ENCODE peak calls at places on chromosomes 16 and 17, in six cellular contexts. One of them, this sample, is unnamed. For H3K4me1, the result is how much of the 10 kb centered on the place peaks cover.

GRCh38 chr16:2156025-2156848 is 655 bp downstream of the TRAF7 start:
- DNase-seq in neuronal stem cell: no peak
- DNase-seq in ascending aorta: no peak
- DNase-seq in colonic mucosa: peak
- DNase-seq in ovary: peak
- DNase-seq in fibroblast of lung: peak
- DNase-seq in this sample: peak

GRCh38 chr17:62090021-62090824 is 25.1 kb upstream of the MED13 start:
- DNase-seq in neuronal stem cell: no peak
- DNase-seq in ascending aorta: no peak
- DNase-seq in colonic mucosa: no peak
- DNase-seq in ovary: no peak
- DNase-seq in fibroblast of lung: no peak
- DNase-seq in this sample: no peak

GRCh38 chr16:35744716-35745115 is 2285.3 kb downstream of the TP53TG3F start:
- DNase-seq in neuronal stem cell: no peak
- DNase-seq in ascending aorta: no peak
- DNase-seq in colonic mucosa: no peak
- DNase-seq in ovary: no peak
- DNase-seq in fibroblast of lung: no peak
- DNase-seq in this sample: no peak

GRCh38 chr17:74641949-74642298 is 18.4 kb upstream of the CD300E start:
- DNase-seq in neuronal stem cell: no peak
- DNase-seq in ascending aorta: no peak
- DNase-seq in colonic mucosa: no peak
- DNase-seq in ovary: no peak
- DNase-seq in fibroblast of lung: no peak
- DNase-seq in this sample: no peak

GRCh38 chr16:70789231-70789926 is 11.6 kb downstream of the VAC14 start:
- DNase-seq in neuronal stem cell: no peak
- DNase-seq in ascending aorta: no peak
- DNase-seq in colonic mucosa: peak
- DNase-seq in ovary: peak
- DNase-seq in fibroblast of lung: peak
- DNase-seq in this sample: peak

GRCh38 chr17:45046536-45047125 is 4.8 kb downstream of the DCAKD start:
- DNase-seq in neuronal stem cell: no peak
- DNase-seq in ascending aorta: no peak
- DNase-seq in colonic mucosa: no peak
- DNase-seq in ovary: no peak
- DNase-seq in fibroblast of lung: no peak
- DNase-seq in this sample: no peak

GRCh38 chr17:32341141-32341856 is 674 bp downstream of the C17orf75 start:
- DNase-seq in neuronal stem cell: no peak
- DNase-seq in ascending aorta: no peak
- DNase-seq in colonic mucosa: peak
- DNase-seq in ovary: no peak
- DNase-seq in fibroblast of lung: peak
- DNase-seq in this sample: no peak

GRCh38 chr17:18141210-18141803 is 32.8 kb downstream of the MYO15A start:
- DNase-seq in neuronal stem cell: peak
- DNase-seq in ascending aorta: no peak
- DNase-seq in colonic mucosa: peak
- DNase-seq in ovary: no peak
- DNase-seq in fibroblast of lung: peak
- DNase-seq in this sample: peak

GRCh38 chr16:1194665-1195392 is 30.2 kb downstream of the TPSG1 start:
- DNase-seq in neuronal stem cell: no peak
- DNase-seq in ascending aorta: no peak
- DNase-seq in colonic mucosa: peak
- DNase-seq in ovary: no peak
- DNase-seq in fibroblast of lung: no peak
- DNase-seq in this sample: peak

GRCh38 chr16:11848842-11849241 is 2.5 kb downstream of the RSL1D1 start:
- DNase-seq in neuronal stem cell: no peak
- DNase-seq in ascending aorta: no peak
- DNase-seq in colonic mucosa: no peak
- DNase-seq in ovary: no peak
- DNase-seq in fibroblast of lung: peak
- DNase-seq in this sample: peak
- H3K4me1 ChIP-seq in neuronal stem cell: under half
- H3K4me1 ChIP-seq in ascending aorta: under half
- H3K4me1 ChIP-seq in colonic mucosa: under half
- H3K4me1 ChIP-seq in ovary: under half
- H3K4me1 ChIP-seq in fibroblast of lung: under half
- H3K4me1 ChIP-seq in this sample: under half

GRCh38 chr17:50060951-50061712 is 5.2 kb downstream of the ITGA3 start:
- DNase-seq in neuronal stem cell: no peak
- DNase-seq in ascending aorta: peak
- DNase-seq in colonic mucosa: peak
- DNase-seq in ovary: peak
- DNase-seq in fibroblast of lung: peak
- DNase-seq in this sample: peak
- H3K4me3 ChIP-seq in neuronal stem cell: no peak
- H3K4me3 ChIP-seq in ascending aorta: peak
- H3K4me3 ChIP-seq in colonic mucosa: no peak
- H3K4me3 ChIP-seq in ovary: no peak
- H3K4me3 ChIP-seq in fibroblast of lung: no peak
- H3K4me3 ChIP-seq in this sample: no peak

GRCh38 chr17:4354862-4355514 is 11.5 kb downstream of the UBE2G1 start:
- DNase-seq in neuronal stem cell: no peak
- DNase-seq in ascending aorta: no peak
- DNase-seq in colonic mucosa: no peak
- DNase-seq in ovary: no peak
- DNase-seq in fibroblast of lung: no peak
- DNase-seq in this sample: no peak

GRCh38 chr17:4357030-4357635 is 9.3 kb downstream of the UBE2G1 start:
- DNase-seq in neuronal stem cell: no peak
- DNase-seq in ascending aorta: no peak
- DNase-seq in colonic mucosa: no peak
- DNase-seq in ovary: no peak
- DNase-seq in fibroblast of lung: no peak
- DNase-seq in this sample: no peak

GRCh38 chr17:4358154-4358553 is 8.3 kb downstream of the UBE2G1 start:
- DNase-seq in neuronal stem cell: no peak
- DNase-seq in ascending aorta: no peak
- DNase-seq in colonic mucosa: no peak
- DNase-seq in ovary: no peak
- DNase-seq in fibroblast of lung: no peak
- DNase-seq in this sample: no peak

GRCh38 chr17:4362141-4362540 is 4.3 kb downstream of the UBE2G1 start:
- DNase-seq in neuronal stem cell: no peak
- DNase-seq in ascending aorta: no peak
- DNase-seq in colonic mucosa: no peak
- DNase-seq in ovary: no peak
- DNase-seq in fibroblast of lung: peak
- DNase-seq in this sample: peak

DNA sequence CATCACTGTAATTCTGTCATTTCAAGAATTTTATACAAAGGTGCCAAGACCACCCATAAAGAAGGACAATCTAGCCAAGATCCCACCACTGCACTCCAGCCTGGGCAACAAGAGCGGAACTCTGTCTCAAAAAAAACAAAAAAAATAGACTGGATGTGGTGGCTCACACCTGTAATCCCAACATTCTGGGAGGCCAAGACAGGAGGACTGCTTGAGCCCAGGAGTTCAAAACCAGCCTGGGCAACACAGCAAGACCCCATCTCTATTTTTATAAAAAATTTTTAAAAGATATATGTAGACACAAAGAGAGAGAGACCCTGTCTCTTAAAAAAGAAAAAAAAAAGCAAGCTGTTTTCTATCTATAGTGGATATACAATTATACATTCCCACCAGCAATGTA is 8.8 kb downstream of the UBE2G1 start:
- DNase-seq in neuronal stem cell: no peak
- DNase-seq in ascending aorta: no peak
- DNase-seq in colonic mucosa: no peak
- DNase-seq in ovary: no peak
- DNase-seq in fibroblast of lung: no peak
- DNase-seq in this sample: no peak
- H3K4me1 ChIP-seq in neuronal stem cell: under half
- H3K4me1 ChIP-seq in ascending aorta: under half
- H3K4me1 ChIP-seq in colonic mucosa: under half
- H3K4me1 ChIP-seq in ovary: under half
- H3K4me1 ChIP-seq in fibroblast of lung: under half
- H3K4me1 ChIP-seq in this sample: under half

DNA sequence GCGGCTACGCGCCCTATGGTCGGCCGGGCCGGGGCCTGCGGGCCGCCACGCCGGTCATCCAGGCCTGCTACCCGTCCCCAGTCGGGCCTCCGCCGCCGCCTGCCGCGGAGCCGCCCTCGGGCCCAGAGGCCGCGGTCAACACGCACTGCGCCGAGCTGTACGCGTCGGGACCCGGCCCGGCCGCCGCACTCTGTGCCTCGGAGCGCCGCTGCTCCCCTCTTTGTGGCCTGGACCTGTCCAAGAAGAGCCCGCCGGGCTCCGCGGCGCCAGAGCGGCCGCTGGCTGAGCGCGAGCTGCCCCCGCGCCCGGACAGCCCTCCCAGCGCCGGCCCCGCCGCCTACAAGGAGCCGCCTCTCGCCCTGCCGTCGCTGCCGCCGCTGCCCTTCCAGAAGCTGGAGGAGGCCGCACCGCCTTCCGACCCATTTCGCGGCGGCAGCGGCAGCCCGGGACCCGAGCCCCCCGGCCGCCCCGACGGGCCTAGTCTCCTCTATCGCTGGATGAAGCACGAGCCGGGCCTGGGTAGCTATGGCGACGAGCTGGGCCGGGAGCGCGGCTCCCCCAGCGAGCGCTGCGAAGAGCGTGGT is 2.3 kb downstream of the HIC1 start:
- DNase-seq in neuronal stem cell: no peak
- DNase-seq in ascending aorta: no peak
- DNase-seq in colonic mucosa: no peak
- DNase-seq in ovary: peak
- DNase-seq in fibroblast of lung: peak
- DNase-seq in this sample: peak
- H3K4me3 ChIP-seq in neuronal stem cell: peak
- H3K4me3 ChIP-seq in ascending aorta: peak
- H3K4me3 ChIP-seq in colonic mucosa: peak
- H3K4me3 ChIP-seq in ovary: peak
- H3K4me3 ChIP-seq in fibroblast of lung: peak
- H3K4me3 ChIP-seq in this sample: no peak

GRCh38 chr17:42669705-42670198 is 7.0 kb downstream of the PLEKHH3 start:
- DNase-seq in neuronal stem cell: no peak
- DNase-seq in ascending aorta: no peak
- DNase-seq in colonic mucosa: no peak
- DNase-seq in ovary: peak
- DNase-seq in fibroblast of lung: no peak
- DNase-seq in this sample: no peak
- H3K4me1 ChIP-seq in neuronal stem cell: under half
- H3K4me1 ChIP-seq in ascending aorta: under half
- H3K4me1 ChIP-seq in colonic mucosa: under half
- H3K4me1 ChIP-seq in ovary: under half
- H3K4me1 ChIP-seq in fibroblast of lung: under half
- H3K4me1 ChIP-seq in this sample: under half

GRCh38 chr17:81040791-81041337 is 5.9 kb downstream of the BAIAP2 start:
- DNase-seq in neuronal stem cell: no peak
- DNase-seq in ascending aorta: no peak
- DNase-seq in colonic mucosa: no peak
- DNase-seq in ovary: peak
- DNase-seq in fibroblast of lung: no peak
- DNase-seq in this sample: no peak
- H3K4me3 ChIP-seq in neuronal stem cell: no peak
- H3K4me3 ChIP-seq in ascending aorta: no peak
- H3K4me3 ChIP-seq in colonic mucosa: no peak
- H3K4me3 ChIP-seq in ovary: no peak
- H3K4me3 ChIP-seq in fibroblast of lung: no peak
- H3K4me3 ChIP-seq in this sample: no peak

DNA sequence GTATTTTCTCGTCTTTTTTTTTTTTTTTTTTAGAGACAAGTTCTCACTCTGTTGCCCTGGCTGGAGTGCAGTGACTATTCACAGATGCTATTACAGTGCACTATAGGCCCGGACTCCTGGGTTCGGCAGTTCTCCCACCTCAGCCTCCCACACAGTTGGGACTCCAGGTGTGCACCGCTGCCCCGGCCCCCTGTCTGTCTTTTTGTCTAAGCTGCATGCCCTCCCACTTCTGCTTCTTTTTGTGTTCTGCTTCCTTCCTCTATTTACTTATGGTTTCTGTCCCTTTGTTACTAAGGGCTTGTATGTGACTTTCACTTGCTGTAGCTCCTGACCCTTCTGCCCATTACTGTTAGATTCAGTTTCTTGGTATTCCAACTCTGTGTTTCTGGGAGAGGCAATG is 20.5 kb downstream of the SLC7A6 start:
- DNase-seq in neuronal stem cell: no peak
- DNase-seq in ascending aorta: no peak
- DNase-seq in colonic mucosa: no peak
- DNase-seq in ovary: no peak
- DNase-seq in fibroblast of lung: no peak
- DNase-seq in this sample: no peak
- H3K4me1 ChIP-seq in neuronal stem cell: under half
- H3K4me1 ChIP-seq in ascending aorta: under half
- H3K4me1 ChIP-seq in colonic mucosa: under half
- H3K4me1 ChIP-seq in ovary: under half
- H3K4me1 ChIP-seq in fibroblast of lung: under half
- H3K4me1 ChIP-seq in this sample: under half

DNA sequence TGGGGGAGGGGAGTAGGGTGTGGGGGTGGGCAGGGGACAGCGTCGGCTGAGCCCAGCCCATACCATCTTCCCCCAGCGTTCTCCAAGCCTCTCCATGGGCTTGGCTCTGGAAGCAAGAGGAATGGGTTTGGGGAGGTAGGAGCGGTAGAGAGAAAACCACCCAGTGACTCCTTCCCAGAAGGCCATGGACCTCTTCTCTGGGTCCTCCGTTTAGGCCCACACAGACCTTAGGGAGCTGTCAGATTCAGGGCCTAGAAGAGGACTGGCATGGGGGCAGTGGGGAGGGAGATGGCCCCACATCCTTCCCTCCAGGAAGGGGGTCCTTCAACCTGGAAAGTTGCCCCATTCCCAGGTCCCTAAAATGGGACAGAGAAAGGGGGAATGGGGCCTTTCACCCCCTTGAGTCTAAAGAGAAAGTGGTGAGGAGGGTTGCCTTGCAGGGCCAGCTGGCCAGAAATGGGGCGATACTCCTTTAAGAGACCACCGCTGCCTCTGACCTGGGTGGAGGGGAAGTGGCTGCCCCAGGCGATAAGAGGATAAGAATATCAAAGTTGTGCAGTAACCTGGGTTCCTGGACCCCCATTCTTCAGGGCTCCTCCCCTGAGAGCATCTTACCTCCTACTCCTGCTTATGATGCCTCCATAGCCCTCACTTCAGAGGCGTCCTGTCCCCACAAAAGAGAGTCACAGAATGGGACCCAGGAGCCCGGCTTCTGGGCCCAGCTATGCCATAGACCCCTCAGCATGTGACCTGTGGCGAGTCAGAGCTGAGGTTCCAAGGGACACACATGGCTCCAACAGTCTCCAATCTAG is 5.0 kb upstream of the TSPOAP1 start:
- DNase-seq in neuronal stem cell: no peak
- DNase-seq in ascending aorta: no peak
- DNase-seq in colonic mucosa: no peak
- DNase-seq in ovary: no peak
- DNase-seq in fibroblast of lung: no peak
- DNase-seq in this sample: no peak
- H3K4me3 ChIP-seq in neuronal stem cell: no peak
- H3K4me3 ChIP-seq in ascending aorta: peak
- H3K4me3 ChIP-seq in colonic mucosa: peak
- H3K4me3 ChIP-seq in ovary: no peak
- H3K4me3 ChIP-seq in fibroblast of lung: no peak
- H3K4me3 ChIP-seq in this sample: no peak